ENCODE peak calls at places on chromosome 21, in nine cellular contexts. A, D, M, N, F, S, P, E and Y are unnamed samples.
A peak's percentile ranks its signal among the peaks of the same experiment; 100 is the strongest.

GRCh38 chr21:46097826-46098286 is at the start of gene COL6A2:
- DNase-seq in P (no peak), E (no peak), D (peak; percentile 79), S (peak; percentile 77), A (peak; percentile 79), N (peak; percentile 61), F (peak; percentile 10), M (peak; percentile 71), Y (peak; percentile 59)

GRCh38 chr21:19853709-19854575 is 1144.3 kb upstream of the NCAM2 start:
- DNase-seq in F (no peak), E (no peak), A (no peak), M (no peak), P (no peak), N (peak; percentile 20), D (no peak), S (no peak), Y (no peak)

GRCh38 chr21:20419780-20420179 is 578.4 kb upstream of the NCAM2 start:
- DNase-seq in P (no peak), N (no peak), D (no peak), M (no peak), F (no peak), E (no peak), S (no peak), A (no peak), Y (no peak)

GRCh38 chr21:38897532-38898421 is 92.0 kb downstream of the ETS2 start:
- DNase-seq in F (no peak), S (peak; percentile 43), D (no peak), M (no peak), A (no peak), N (no peak), E (no peak), P (no peak), Y (no peak)

GRCh38 chr21:45550552-45551210 is 8.4 kb upstream of the SLC19A1 start:
- DNase-seq in N (peak; percentile 49), P (no peak), A (no peak), M (no peak), E (no peak), D (no peak), F (no peak), S (no peak), Y (no peak)

GRCh38 chr21:24223625-24224024 is 1383.7 kb downstream of the MRPL39 start:
- DNase-seq in P (no peak), M (peak; percentile 37), N (no peak), A (no peak), F (no peak), E (no peak), D (no peak), S (no peak), Y (no peak)

GRCh38 chr21:38488640-38489282 is 9.5 kb downstream of the ERG start:
- DNase-seq in A (no peak), D (no peak), S (no peak), P (no peak), F (no peak), E (no peak), N (no peak), M (no peak), Y (no peak)

GRCh38 chr21:17514124-17514481 is 1.3 kb downstream of the CXADR start:
- DNase-seq in F (no peak), E (no peak), A (no peak), N (no peak), D (no peak), P (no peak), M (no peak), S (no peak), Y (no peak)

GRCh38 chr21:32559004-32559610 is 26.2 kb downstream of the TCP10L start:
- DNase-seq in S (no peak), M (no peak), N (no peak), D (no peak), E (no peak), F (no peak), A (no peak), P (no peak), Y (no peak)

GRCh38 chr21:15751037-15751436 is 21.3 kb downstream of the USP25 start:
- DNase-seq in E (no peak), D (no peak), S (no peak), M (no peak), N (no peak), F (no peak), P (no peak), A (no peak), Y (no peak)

GRCh38 chr21:38596264-38597042 is 98.2 kb upstream of the ERG start:
- DNase-seq in A (no peak), S (no peak), D (no peak), E (no peak), M (no peak), N (no peak), P (no peak), F (no peak), Y (no peak)

GRCh38 chr21:28550057-28550825 is 442.4 kb downstream of the LTN1 start:
- DNase-seq in D (no peak), M (peak; percentile 11), N (no peak), S (no peak), A (no peak), E (no peak), F (no peak), P (no peak), Y (no peak)

GRCh38 chr21:46457801-46458314 is 833 bp upstream of the DIP2A start:
- DNase-seq in M (peak; percentile 40), F (peak; percentile 30), P (no peak), S (no peak), A (peak; percentile 56), D (peak; percentile 28), E (no peak), N (no peak), Y (peak; percentile 67)

GRCh38 chr21:15221799-15222386 is 157.1 kb upstream of the NRIP1 start:
- DNase-seq in F (peak; percentile 92), P (no peak), S (no peak), N (no peak), E (no peak), D (no peak), A (peak; percentile 74), M (peak; percentile 65), Y (peak; percentile 81)

GRCh38 chr21:39561128-39561527 is 51.6 kb upstream of the B3GALT5 start:
- DNase-seq in A (no peak), D (no peak), S (no peak), F (no peak), E (no peak), M (no peak), P (no peak), N (no peak), Y (no peak)

GRCh38 chr21:35565204-35565611 is 495.1 kb downstream of the SETD4 start:
- DNase-seq in E (no peak), A (peak; percentile 50), M (peak; percentile 95), P (no peak), F (no peak), N (no peak), D (no peak), S (no peak), Y (peak; percentile 27)

GRCh38 chr21:36858320-36858957 is 108.0 kb downstream of the HLCS start:
- DNase-seq in A (no peak), P (no peak), F (peak; percentile 76), M (peak; percentile 39), N (no peak), D (no peak), E (no peak), S (no peak), Y (no peak)

GRCh38 chr21:39852021-39852721 is 15.1 kb upstream of the PCP4 start:
- DNase-seq in S (no peak), F (no peak), A (no peak), N (no peak), M (no peak), P (no peak), E (no peak), D (no peak), Y (no peak)

GRCh38 chr21:34129971-34130597 is 56.7 kb downstream of the MRPS6 start:
- DNase-seq in D (no peak), N (no peak), E (no peak), P (no peak), A (no peak), M (peak; percentile 48), S (no peak), F (no peak), Y (no peak)
- H3K27ac ChIP-seq in D (peak overlapping the region; percentile 6), N (peak overlapping the region; percentile 39), E (peak overlapping the region; percentile 28), P (peak overlapping the region; percentile 84), A (peak overlapping the region; percentile 77), M (peak overlapping the region; percentile 98), S (peak overlapping the region; percentile 76), F (peak overlapping the region; percentile 67), Y (no peak overlapping the region)

DNA sequence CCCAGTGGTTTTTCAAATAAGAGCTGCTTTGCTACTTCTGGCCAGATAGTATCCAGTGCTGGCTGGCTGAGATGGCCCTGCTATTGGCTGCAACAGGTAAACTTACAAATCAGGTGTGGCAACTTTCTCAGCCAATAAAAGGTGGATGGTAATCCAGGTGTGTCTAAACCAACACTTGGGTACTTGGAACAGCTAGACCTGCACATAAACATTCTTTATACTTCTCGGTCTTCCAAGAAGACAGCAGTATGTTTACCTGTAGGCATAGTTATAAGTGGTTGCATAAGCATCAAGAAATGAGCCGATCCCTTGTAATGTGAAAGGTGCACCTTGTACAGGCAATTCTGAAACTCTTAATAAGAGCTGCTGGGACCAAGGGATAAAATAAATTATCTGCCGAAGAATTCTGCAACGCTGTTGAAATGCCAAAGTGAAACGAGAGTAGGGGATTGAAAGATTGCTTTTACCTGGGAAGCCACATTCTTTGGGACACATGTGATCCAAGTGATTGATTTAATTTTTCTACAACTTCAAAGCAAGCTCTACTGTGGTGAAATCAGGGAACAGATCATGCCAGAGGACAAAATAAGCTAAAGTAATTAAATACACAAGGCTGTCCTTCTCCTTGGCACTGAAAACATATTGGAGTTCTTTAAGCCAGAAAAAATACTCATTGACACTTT is at the start of gene CLDN8:
- DNase-seq in F (no peak), P (no peak), S (no peak), E (no peak), D (no peak), N (no peak), A (no peak), M (no peak), Y (no peak)
- TF ChIP-seq POLR2A in F (no peak), P (no peak), S (no peak), E (no peak), D (no peak), N (no peak), A (no peak), M (no peak), Y (no peak)

GRCh38 chr21:42236693-42237092 is 17.8 kb downstream of the ABCG1 start:
- DNase-seq in S (no peak), D (no peak), N (no peak), A (no peak), M (no peak), P (no peak), F (no peak), E (no peak), Y (no peak)
- H3K27ac ChIP-seq in S (no peak overlapping the region), D (no peak overlapping the region), N (peak overlapping the region; percentile 50), A (peak overlapping the region; percentile 88), M (no peak overlapping the region), P (no peak overlapping the region), F (no peak overlapping the region), E (no peak overlapping the region), Y (peak overlapping the region; percentile 20)

DNA sequence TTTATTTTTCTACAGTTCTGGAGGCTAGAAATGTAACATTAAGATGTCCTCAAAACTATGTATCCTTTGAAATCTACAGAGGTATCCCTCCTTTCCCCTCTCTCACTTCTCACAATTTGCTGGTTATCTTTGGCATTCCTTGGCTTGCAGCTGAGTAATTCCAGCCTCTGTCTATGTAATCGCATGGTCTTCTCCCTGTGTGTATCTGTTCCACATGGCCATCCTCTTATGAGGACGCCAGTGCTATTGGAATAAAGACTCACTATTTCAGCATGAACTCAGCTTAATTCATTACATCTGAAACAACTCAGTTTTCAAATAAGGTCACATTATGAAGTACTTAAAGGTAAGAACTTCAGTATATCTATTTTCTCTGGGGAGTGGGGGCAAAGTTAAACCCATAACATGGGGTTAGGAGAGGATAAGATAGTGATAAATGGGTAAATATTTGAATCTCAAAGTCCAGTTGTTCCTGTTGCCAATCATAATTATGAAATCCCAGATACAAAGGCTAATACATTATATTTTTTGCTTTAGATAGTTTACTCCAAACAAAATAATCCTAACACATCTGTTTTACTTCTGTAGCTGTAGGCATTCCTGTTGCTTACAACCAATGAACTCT is 1290.8 kb downstream of the NCAM2 start:
- DNase-seq in F (no peak), M (no peak), D (no peak), S (no peak), P (no peak), E (no peak), N (no peak), A (no peak), Y (no peak)
- TF ChIP-seq POLR2A in F (no peak), M (no peak), D (no peak), S (no peak), P (no peak), E (no peak), N (no peak), A (no peak), Y (no peak)